ENCODE peak calls at places on chromosomes 4 and X, in nine cellular contexts. One of them, this sample, is unnamed.

GRCh38 chrX:108261541-108262218 is 170.1 kb downstream of the ATG4A start:
- DNase-seq in left colon: no peak
- DNase-seq in HS-5: peak
- DNase-seq in non-pigmented ciliary epithelial cell: peak
- DNase-seq in tibial nerve: no peak
- DNase-seq in AG10803: no peak
- DNase-seq in EH: peak
- DNase-seq in NCI-H2171 treated with DMSO at 0.1 percent for 48 hours: no peak
- DNase-seq in Kasumi-1: no peak
- DNase-seq in this sample: peak

GRCh38 chr4:1298461-1298860 is 8.8 kb downstream of the MAEA start:
- DNase-seq in left colon: no peak
- DNase-seq in HS-5: no peak
- DNase-seq in non-pigmented ciliary epithelial cell: no peak
- DNase-seq in tibial nerve: no peak
- DNase-seq in AG10803: no peak
- DNase-seq in EH: no peak
- DNase-seq in NCI-H2171 treated with DMSO at 0.1 percent for 48 hours: no peak
- DNase-seq in Kasumi-1: no peak
- DNase-seq in this sample: no peak

GRCh38 chrX:11129546-11129945 is 18.4 kb downstream of the HCCS start:
- DNase-seq in left colon: no peak
- DNase-seq in HS-5: no peak
- DNase-seq in non-pigmented ciliary epithelial cell: no peak
- DNase-seq in tibial nerve: no peak
- DNase-seq in AG10803: peak
- DNase-seq in EH: peak
- DNase-seq in NCI-H2171 treated with DMSO at 0.1 percent for 48 hours: peak
- DNase-seq in Kasumi-1: no peak
- DNase-seq in this sample: peak

GRCh38 chr4:1775731-1776500 is 17.2 kb upstream of the FGFR3 start:
- DNase-seq in left colon: no peak
- DNase-seq in HS-5: no peak
- DNase-seq in non-pigmented ciliary epithelial cell: no peak
- DNase-seq in tibial nerve: no peak
- DNase-seq in AG10803: no peak
- DNase-seq in EH: peak
- DNase-seq in NCI-H2171 treated with DMSO at 0.1 percent for 48 hours: no peak
- DNase-seq in Kasumi-1: peak
- DNase-seq in this sample: no peak

GRCh38 chr4:176350671-176351070 is 30.9 kb downstream of the SPCS3 start:
- DNase-seq in left colon: no peak
- DNase-seq in HS-5: no peak
- DNase-seq in non-pigmented ciliary epithelial cell: no peak
- DNase-seq in tibial nerve: no peak
- DNase-seq in AG10803: no peak
- DNase-seq in EH: no peak
- DNase-seq in NCI-H2171 treated with DMSO at 0.1 percent for 48 hours: no peak
- DNase-seq in Kasumi-1: no peak
- DNase-seq in this sample: no peak

GRCh38 chrX:48498374-48498809 is 10.4 kb upstream of the PORCN start:
- DNase-seq in left colon: no peak
- DNase-seq in HS-5: peak
- DNase-seq in non-pigmented ciliary epithelial cell: no peak
- DNase-seq in tibial nerve: no peak
- DNase-seq in AG10803: peak
- DNase-seq in EH: peak
- DNase-seq in NCI-H2171 treated with DMSO at 0.1 percent for 48 hours: no peak
- DNase-seq in Kasumi-1: no peak
- DNase-seq in this sample: peak

GRCh38 chrX:318068-318738 is 393 bp downstream of the GTPBP6 start:
- DNase-seq in left colon: peak
- DNase-seq in HS-5: peak
- DNase-seq in non-pigmented ciliary epithelial cell: peak
- DNase-seq in tibial nerve: peak
- DNase-seq in AG10803: peak
- DNase-seq in EH: peak
- DNase-seq in NCI-H2171 treated with DMSO at 0.1 percent for 48 hours: no peak
- DNase-seq in Kasumi-1: no peak
- DNase-seq in this sample: no peak

GRCh38 chr4:8325284-8325973 is 55.9 kb downstream of the HTRA3 start:
- DNase-seq in left colon: no peak
- DNase-seq in HS-5: no peak
- DNase-seq in non-pigmented ciliary epithelial cell: no peak
- DNase-seq in tibial nerve: no peak
- DNase-seq in AG10803: no peak
- DNase-seq in EH: no peak
- DNase-seq in NCI-H2171 treated with DMSO at 0.1 percent for 48 hours: no peak
- DNase-seq in Kasumi-1: no peak
- DNase-seq in this sample: no peak

GRCh38 chr4:113117346-113117677 is 67.9 kb downstream of the ANK2 start:
- DNase-seq in left colon: no peak
- DNase-seq in HS-5: no peak
- DNase-seq in non-pigmented ciliary epithelial cell: no peak
- DNase-seq in tibial nerve: no peak
- DNase-seq in AG10803: no peak
- DNase-seq in EH: no peak
- DNase-seq in NCI-H2171 treated with DMSO at 0.1 percent for 48 hours: no peak
- DNase-seq in Kasumi-1: no peak
- DNase-seq in this sample: peak

GRCh38 chr4:99629962-99630554 is 27.6 kb downstream of the C4orf54 start:
- DNase-seq in left colon: no peak
- DNase-seq in HS-5: no peak
- DNase-seq in non-pigmented ciliary epithelial cell: no peak
- DNase-seq in tibial nerve: no peak
- DNase-seq in AG10803: no peak
- DNase-seq in EH: no peak
- DNase-seq in NCI-H2171 treated with DMSO at 0.1 percent for 48 hours: no peak
- DNase-seq in Kasumi-1: no peak
- DNase-seq in this sample: no peak

GRCh38 chr4:114272226-114272625 is 292.8 kb upstream of the ARSJ start:
- DNase-seq in left colon: no peak
- DNase-seq in HS-5: peak
- DNase-seq in non-pigmented ciliary epithelial cell: peak
- DNase-seq in tibial nerve: no peak
- DNase-seq in AG10803: peak
- DNase-seq in EH: peak
- DNase-seq in NCI-H2171 treated with DMSO at 0.1 percent for 48 hours: no peak
- DNase-seq in Kasumi-1: no peak
- DNase-seq in this sample: peak

GRCh38 chrX:30992381-30992904 is 79.4 kb downstream of the FTHL17 start:
- DNase-seq in left colon: no peak
- DNase-seq in HS-5: no peak
- DNase-seq in non-pigmented ciliary epithelial cell: no peak
- DNase-seq in tibial nerve: no peak
- DNase-seq in AG10803: no peak
- DNase-seq in EH: peak
- DNase-seq in NCI-H2171 treated with DMSO at 0.1 percent for 48 hours: no peak
- DNase-seq in Kasumi-1: no peak
- DNase-seq in this sample: no peak

GRCh38 chr4:139961344-139961948 is 192.5 kb downstream of the MAML3 start:
- DNase-seq in left colon: no peak
- DNase-seq in HS-5: no peak
- DNase-seq in non-pigmented ciliary epithelial cell: no peak
- DNase-seq in tibial nerve: no peak
- DNase-seq in AG10803: no peak
- DNase-seq in EH: peak
- DNase-seq in NCI-H2171 treated with DMSO at 0.1 percent for 48 hours: no peak
- DNase-seq in Kasumi-1: no peak
- DNase-seq in this sample: no peak

GRCh38 chr4:4680758-4681157 is 138.9 kb upstream of the STX18 start:
- DNase-seq in left colon: no peak
- DNase-seq in HS-5: no peak
- DNase-seq in non-pigmented ciliary epithelial cell: no peak
- DNase-seq in tibial nerve: no peak
- DNase-seq in AG10803: no peak
- DNase-seq in EH: no peak
- DNase-seq in NCI-H2171 treated with DMSO at 0.1 percent for 48 hours: no peak
- DNase-seq in Kasumi-1: no peak
- DNase-seq in this sample: no peak

GRCh38 chrX:13377537-13377936 is 57.7 kb upstream of the ATXN3L start:
- DNase-seq in left colon: no peak
- DNase-seq in HS-5: peak
- DNase-seq in non-pigmented ciliary epithelial cell: peak
- DNase-seq in tibial nerve: no peak
- DNase-seq in AG10803: peak
- DNase-seq in EH: peak
- DNase-seq in NCI-H2171 treated with DMSO at 0.1 percent for 48 hours: peak
- DNase-seq in Kasumi-1: no peak
- DNase-seq in this sample: peak

GRCh38 chrX:44459501-44459900 is 83.2 kb downstream of the FUNDC1 start:
- DNase-seq in left colon: no peak
- DNase-seq in HS-5: no peak
- DNase-seq in non-pigmented ciliary epithelial cell: no peak
- DNase-seq in tibial nerve: no peak
- DNase-seq in AG10803: no peak
- DNase-seq in EH: no peak
- DNase-seq in NCI-H2171 treated with DMSO at 0.1 percent for 48 hours: peak
- DNase-seq in Kasumi-1: no peak
- DNase-seq in this sample: peak

GRCh38 chr4:172740434-172740833 is 428.2 kb upstream of the GALNT7 start:
- DNase-seq in left colon: no peak
- DNase-seq in HS-5: no peak
- DNase-seq in non-pigmented ciliary epithelial cell: no peak
- DNase-seq in tibial nerve: no peak
- DNase-seq in AG10803: no peak
- DNase-seq in EH: no peak
- DNase-seq in NCI-H2171 treated with DMSO at 0.1 percent for 48 hours: no peak
- DNase-seq in Kasumi-1: no peak
- DNase-seq in this sample: no peak

GRCh38 chr4:5710962-5711478 is at the start of gene EVC:
- DNase-seq in left colon: peak
- DNase-seq in HS-5: no peak
- DNase-seq in non-pigmented ciliary epithelial cell: peak
- DNase-seq in tibial nerve: peak
- DNase-seq in AG10803: peak
- DNase-seq in EH: peak
- DNase-seq in NCI-H2171 treated with DMSO at 0.1 percent for 48 hours: peak
- DNase-seq in Kasumi-1: peak
- DNase-seq in this sample: peak

GRCh38 chr4:21117771-21118170 is 417.5 kb downstream of the PACRGL start:
- DNase-seq in left colon: no peak
- DNase-seq in HS-5: no peak
- DNase-seq in non-pigmented ciliary epithelial cell: no peak
- DNase-seq in tibial nerve: no peak
- DNase-seq in AG10803: no peak
- DNase-seq in EH: no peak
- DNase-seq in NCI-H2171 treated with DMSO at 0.1 percent for 48 hours: no peak
- DNase-seq in Kasumi-1: no peak
- DNase-seq in this sample: no peak

GRCh38 chr4:184080674-184081073 is 137.0 kb downstream of the ENPP6 start:
- DNase-seq in left colon: no peak
- DNase-seq in HS-5: no peak
- DNase-seq in non-pigmented ciliary epithelial cell: no peak
- DNase-seq in tibial nerve: no peak
- DNase-seq in AG10803: no peak
- DNase-seq in EH: no peak
- DNase-seq in NCI-H2171 treated with DMSO at 0.1 percent for 48 hours: no peak
- DNase-seq in Kasumi-1: no peak
- DNase-seq in this sample: no peak

GRCh38 chrX:50081282-50081955 is 119.4 kb downstream of the AKAP4 start:
- DNase-seq in left colon: peak
- DNase-seq in HS-5: no peak
- DNase-seq in non-pigmented ciliary epithelial cell: no peak
- DNase-seq in tibial nerve: no peak
- DNase-seq in AG10803: peak
- DNase-seq in EH: peak
- DNase-seq in NCI-H2171 treated with DMSO at 0.1 percent for 48 hours: peak
- DNase-seq in Kasumi-1: peak
- DNase-seq in this sample: peak

GRCh38 chrX:41384041-41384705 is 50.2 kb downstream of the DDX3X start:
- DNase-seq in left colon: peak
- DNase-seq in HS-5: peak
- DNase-seq in non-pigmented ciliary epithelial cell: peak
- DNase-seq in tibial nerve: peak
- DNase-seq in AG10803: peak
- DNase-seq in EH: peak
- DNase-seq in NCI-H2171 treated with DMSO at 0.1 percent for 48 hours: peak
- DNase-seq in Kasumi-1: peak
- DNase-seq in this sample: no peak

GRCh38 chr4:119517361-119518229 is 111.0 kb downstream of the PDE5A start:
- DNase-seq in left colon: no peak
- DNase-seq in HS-5: peak
- DNase-seq in non-pigmented ciliary epithelial cell: peak
- DNase-seq in tibial nerve: no peak
- DNase-seq in AG10803: peak
- DNase-seq in EH: peak
- DNase-seq in NCI-H2171 treated with DMSO at 0.1 percent for 48 hours: no peak
- DNase-seq in Kasumi-1: no peak
- DNase-seq in this sample: no peak

GRCh38 chr4:142435599-142436235 is 410.4 kb downstream of the INPP4B start:
- DNase-seq in left colon: peak
- DNase-seq in HS-5: no peak
- DNase-seq in non-pigmented ciliary epithelial cell: no peak
- DNase-seq in tibial nerve: no peak
- DNase-seq in AG10803: no peak
- DNase-seq in EH: no peak
- DNase-seq in NCI-H2171 treated with DMSO at 0.1 percent for 48 hours: no peak
- DNase-seq in Kasumi-1: no peak
- DNase-seq in this sample: peak

GRCh38 chr4:111154924-111155323 is 532.0 kb upstream of the PITX2 start:
- DNase-seq in left colon: no peak
- DNase-seq in HS-5: no peak
- DNase-seq in non-pigmented ciliary epithelial cell: no peak
- DNase-seq in tibial nerve: no peak
- DNase-seq in AG10803: no peak
- DNase-seq in EH: no peak
- DNase-seq in NCI-H2171 treated with DMSO at 0.1 percent for 48 hours: no peak
- DNase-seq in Kasumi-1: no peak
- DNase-seq in this sample: no peak

GRCh38 chrX:11611965-11612364 is 53.8 kb downstream of the ARHGAP6 start:
- DNase-seq in left colon: no peak
- DNase-seq in HS-5: no peak
- DNase-seq in non-pigmented ciliary epithelial cell: no peak
- DNase-seq in tibial nerve: no peak
- DNase-seq in AG10803: no peak
- DNase-seq in EH: no peak
- DNase-seq in NCI-H2171 treated with DMSO at 0.1 percent for 48 hours: no peak
- DNase-seq in Kasumi-1: no peak
- DNase-seq in this sample: no peak

GRCh38 chr4:53189011-53189410 is 176.8 kb downstream of the SCFD2 start:
- DNase-seq in left colon: no peak
- DNase-seq in HS-5: peak
- DNase-seq in non-pigmented ciliary epithelial cell: peak
- DNase-seq in tibial nerve: no peak
- DNase-seq in AG10803: peak
- DNase-seq in EH: peak
- DNase-seq in NCI-H2171 treated with DMSO at 0.1 percent for 48 hours: no peak
- DNase-seq in Kasumi-1: no peak
- DNase-seq in this sample: peak

GRCh38 chr4:177163532-177163931 is 146.1 kb upstream of the NEIL3 start:
- DNase-seq in left colon: no peak
- DNase-seq in HS-5: peak
- DNase-seq in non-pigmented ciliary epithelial cell: no peak
- DNase-seq in tibial nerve: no peak
- DNase-seq in AG10803: peak
- DNase-seq in EH: peak
- DNase-seq in NCI-H2171 treated with DMSO at 0.1 percent for 48 hours: no peak
- DNase-seq in Kasumi-1: no peak
- DNase-seq in this sample: no peak

GRCh38 chr4:39134674-39135073 is 47.7 kb upstream of the WDR19 start:
- DNase-seq in left colon: no peak
- DNase-seq in HS-5: no peak
- DNase-seq in non-pigmented ciliary epithelial cell: no peak
- DNase-seq in tibial nerve: no peak
- DNase-seq in AG10803: no peak
- DNase-seq in EH: peak
- DNase-seq in NCI-H2171 treated with DMSO at 0.1 percent for 48 hours: no peak
- DNase-seq in Kasumi-1: no peak
- DNase-seq in this sample: peak

GRCh38 chr4:128861856-128862518 is 52.5 kb downstream of the JADE1 start:
- DNase-seq in left colon: no peak
- DNase-seq in HS-5: no peak
- DNase-seq in non-pigmented ciliary epithelial cell: no peak
- DNase-seq in tibial nerve: no peak
- DNase-seq in AG10803: no peak
- DNase-seq in EH: no peak
- DNase-seq in NCI-H2171 treated with DMSO at 0.1 percent for 48 hours: no peak
- DNase-seq in Kasumi-1: peak
- DNase-seq in this sample: no peak

GRCh38 chr4:175542787-175543186 is 269.3 kb downstream of the GPM6A start:
- DNase-seq in left colon: no peak
- DNase-seq in HS-5: no peak
- DNase-seq in non-pigmented ciliary epithelial cell: no peak
- DNase-seq in tibial nerve: no peak
- DNase-seq in AG10803: no peak
- DNase-seq in EH: peak
- DNase-seq in NCI-H2171 treated with DMSO at 0.1 percent for 48 hours: no peak
- DNase-seq in Kasumi-1: no peak
- DNase-seq in this sample: peak